ENCODE peak calls at places on chromosomes 1 and 21, in ten cellular contexts. I is cardiac muscle cell; B is GM06990; R is naive thymus-derived CD4-positive, alpha-beta T cell; V is activated naive CD8-positive, alpha-beta T cell treated with anti-CD3 and anti-CD28 coated beads, Interleukin-2, amount 10 ng/mL, durations not matched to agents 7 days and 5 days; J is EL; G is T47D; X is NCI-H2081; U is B cell; W is C1 segment of cervical spinal cord. M is an unnamed sample.

GRCh38 chr1:9652379-9653194 is 1.1 kb downstream of the PIK3CD start:
- DNase-seq in I (no peak), B (peak), R (peak), V (peak), J (peak), G (no peak), X (no peak), U (peak), W (no peak), M (no peak)

GRCh38 chr21:33682992-33683627 is 40.8 kb downstream of the ITSN1 start:
- DNase-seq in I (peak), B (no peak), R (no peak), V (no peak), J (peak), G (no peak), X (no peak), U (no peak), W (no peak), M (peak)

GRCh38 chr1:229557913-229558414 is 543 bp downstream of the ABCB10 start:
- DNase-seq in I (peak), B (peak), R (peak), V (peak), J (peak), G (peak), X (peak), U (peak), W (no peak), M (no peak)

GRCh38 chr1:58896211-58897183 is 112.7 kb upstream of the JUN start:
- DNase-seq in I (no peak), B (no peak), R (no peak), V (no peak), J (no peak), G (no peak), X (peak), U (no peak), W (no peak), M (peak)

GRCh38 chr1:109307363-109308021 is 681 bp upstream of the MYBPHL start:
- DNase-seq in I (peak), B (no peak), R (no peak), V (no peak), J (no peak), G (no peak), X (peak), U (peak), W (no peak), M (no peak)

GRCh38 chr21:16572032-16572431 is 842.2 kb downstream of the USP25 start:
- DNase-seq in I (no peak), B (no peak), R (no peak), V (no peak), J (peak), G (no peak), X (no peak), U (no peak), W (no peak), M (peak)

GRCh38 chr1:228045871-228046270 is 36.6 kb upstream of the ARF1 start:
- DNase-seq in I (no peak), B (no peak), R (no peak), V (no peak), J (no peak), G (no peak), X (no peak), U (no peak), W (no peak), M (no peak)

GRCh38 chr1:90579212-90579802 is 137.8 kb downstream of the BARHL2 start:
- DNase-seq in I (peak), B (peak), R (peak), V (no peak), J (peak), G (peak), X (peak), U (no peak), W (no peak), M (peak)

GRCh38 chr1:101509370-101509769 is 272.6 kb downstream of the S1PR1 start:
- DNase-seq in I (no peak), B (no peak), R (no peak), V (no peak), J (no peak), G (no peak), X (no peak), U (no peak), W (no peak), M (peak)

GRCh38 chr1:116325922-116326321 is 47.1 kb upstream of the ATP1A1 start:
- DNase-seq in I (no peak), B (peak), R (peak), V (peak), J (no peak), G (no peak), X (no peak), U (no peak), W (no peak), M (peak)

GRCh38 chr1:102941364-102941947 is 166.9 kb downstream of the COL11A1 start:
- DNase-seq in I (no peak), B (no peak), R (no peak), V (no peak), J (peak), G (peak), X (no peak), U (no peak), W (no peak), M (no peak)

GRCh38 chr1:185939142-185939541 is 205.0 kb downstream of the HMCN1 start:
- DNase-seq in I (no peak), B (no peak), R (no peak), V (no peak), J (peak), G (no peak), X (no peak), U (no peak), W (no peak), M (no peak)

GRCh38 chr1:37441490-37441889 is 32.9 kb upstream of the ZC3H12A start:
- DNase-seq in I (no peak), B (no peak), R (no peak), V (no peak), J (no peak), G (no peak), X (no peak), U (no peak), W (no peak), M (no peak)

GRCh38 chr1:184986250-184986649 is 11.9 kb upstream of the NIBAN1 start:
- DNase-seq in I (peak), B (no peak), R (no peak), V (no peak), J (peak), G (peak), X (peak), U (no peak), W (no peak), M (no peak)

GRCh38 chr1:150516616-150517015 is 1.1 kb downstream of the FALEC start:
- DNase-seq in I (no peak), B (no peak), R (peak), V (no peak), J (no peak), G (no peak), X (peak), U (no peak), W (no peak), M (no peak)

GRCh38 chr1:196607940-196608339 is 300 bp downstream of the KCNT2 start:
- DNase-seq in I (no peak), B (no peak), R (no peak), V (no peak), J (peak), G (no peak), X (no peak), U (no peak), W (no peak), M (peak)

GRCh38 chr21:23281917-23282316 is 2283.7 kb downstream of the NCAM2 start:
- DNase-seq in I (no peak), B (no peak), R (no peak), V (no peak), J (no peak), G (no peak), X (no peak), U (no peak), W (no peak), M (no peak)

GRCh38 chr1:170001266-170001665 is 73.2 kb downstream of the KIFAP3 start:
- DNase-seq in I (no peak), B (no peak), R (no peak), V (no peak), J (peak), G (no peak), X (no peak), U (no peak), W (no peak), M (no peak)

GRCh38 chr1:168623003-168623828 is 46.8 kb downstream of the XCL1 start:
- DNase-seq in I (no peak), B (no peak), R (no peak), V (no peak), J (peak), G (no peak), X (no peak), U (no peak), W (no peak), M (peak)

GRCh38 chr21:35352066-35352770 is 303.1 kb upstream of the RUNX1 start:
- DNase-seq in I (no peak), B (no peak), R (no peak), V (no peak), J (peak), G (no peak), X (no peak), U (no peak), W (no peak), M (peak)

GRCh38 chr1:38728176-38728908 is 131.2 kb downstream of the RRAGC start:
- DNase-seq in I (no peak), B (no peak), R (no peak), V (no peak), J (peak), G (no peak), X (no peak), U (no peak), W (no peak), M (peak)

GRCh38 chr1:173267453-173267945 is 60.4 kb upstream of the TNFSF4 start:
- DNase-seq in I (no peak), B (peak), R (no peak), V (no peak), J (peak), G (no peak), X (no peak), U (no peak), W (no peak), M (peak)

GRCh38 chr1:20626098-20626427 is 7.2 kb upstream of the PINK1 start:
- DNase-seq in I (no peak), B (no peak), R (no peak), V (no peak), J (no peak), G (no peak), X (no peak), U (no peak), W (no peak), M (no peak)

GRCh38 chr1:203286161-203286984 is 18.9 kb upstream of the BTG2 start:
- DNase-seq in I (peak), B (no peak), R (no peak), V (no peak), J (no peak), G (no peak), X (no peak), U (no peak), W (no peak), M (no peak)

GRCh38 chr21:41947596-41948403 is 6.0 kb downstream of the C2CD2 start:
- DNase-seq in I (no peak), B (no peak), R (no peak), V (no peak), J (peak), G (no peak), X (no peak), U (no peak), W (no peak), M (peak)

GRCh38 chr1:58848818-58849411 is 65.1 kb upstream of the JUN start:
- DNase-seq in I (no peak), B (no peak), R (no peak), V (no peak), J (peak), G (no peak), X (no peak), U (no peak), W (no peak), M (peak)

GRCh38 chr1:3186526-3186921 is 117.5 kb downstream of the PRDM16 start:
- DNase-seq in I (no peak), B (no peak), R (no peak), V (no peak), J (peak), G (peak), X (no peak), U (no peak), W (no peak), M (no peak)

GRCh38 chr1:39490596-39491145 is 765 bp upstream of the BMP8A start:
- DNase-seq in I (no peak), B (no peak), R (no peak), V (no peak), J (no peak), G (no peak), X (peak), U (no peak), W (no peak), M (no peak)

GRCh38 chr1:58165073-58165472 is 381.5 kb downstream of the OMA1 start:
- DNase-seq in I (no peak), B (peak), R (no peak), V (no peak), J (no peak), G (no peak), X (no peak), U (no peak), W (no peak), M (no peak)

GRCh38 chr1:154886281-154887036 is 16.4 kb upstream of the KCNN3 start:
- DNase-seq in I (no peak), B (no peak), R (no peak), V (no peak), J (no peak), G (no peak), X (no peak), U (no peak), W (no peak), M (no peak)